ENCODE peak calls at places on chromosomes 13 and 19, in four cellular contexts. W is H1, Z is H9, D is IMR-90. F is an unnamed sample. For H3K9me3, the result is how much of the 10 kb centered on the place peaks cover.

GRCh38 chr13:64847767-64848166 is 2382.4 kb downstream of the PCDH9 start:
- DNase-seq in W (no peak), D (no peak), Z (no peak), F (no peak)

GRCh38 chr13:44197791-44198770 is 175.5 kb upstream of the SERP2 start:
- DNase-seq in Z (no peak), D (peak), W (no peak), F (no peak)

GRCh38 chr13:98208606-98209005 is 31.5 kb upstream of the RNF113B start:
- DNase-seq in Z (no peak), D (no peak), W (no peak), F (no peak)

GRCh38 chr19:49956113-49956491 is 4.9 kb downstream of the SIGLEC11 start:
- DNase-seq in W (no peak), Z (no peak), D (no peak), F (no peak)

GRCh38 chr19:8515317-8515716 is 1.4 kb upstream of the ZNF414 start:
- DNase-seq in Z (no peak), W (no peak), D (no peak), F (no peak)

GRCh38 chr19:49631279-49631588 is 8.7 kb downstream of the RRAS start:
- DNase-seq in D (no peak), W (no peak), Z (no peak), F (no peak)

GRCh38 chr19:49684983-49685553 is 4.3 kb upstream of the ADM5 start:
- DNase-seq in Z (no peak), W (no peak), D (no peak), F (no peak)

GRCh38 chr13:66849706-66850105 is 380.4 kb downstream of the PCDH9 start:
- DNase-seq in Z (peak), D (no peak), W (no peak), F (no peak)

GRCh38 chr19:19871932-19872331 is 6.2 kb downstream of the ZNF253 start:
- DNase-seq in W (no peak), D (no peak), Z (no peak), F (no peak)

GRCh38 chr13:73861136-73861535 is 273.1 kb downstream of the KLF12 start:
- DNase-seq in W (no peak), Z (no peak), D (no peak), F (no peak)

GRCh38 chr13:105774739-105775460 is 760.6 kb downstream of the EFNB2 start:
- DNase-seq in Z (no peak), W (no peak), D (peak), F (no peak)

GRCh38 chr13:34817246-34817645 is 124.8 kb upstream of the NBEA start:
- DNase-seq in D (no peak), Z (no peak), W (no peak), F (no peak)

GRCh38 chr19:58396691-58397532 is 1.5 kb downstream of the RNF225 start:
- DNase-seq in D (no peak), Z (no peak), W (no peak), F (no peak)

GRCh38 chr13:51803422-51804294 is at the start of gene DHRS12:
- DNase-seq in Z (peak), D (peak), W (no peak), F (peak)

GRCh38 chr19:46303702-46304397 is 7.0 kb downstream of the HIF3A start:
- DNase-seq in D (no peak), Z (peak), W (peak), F (peak)

GRCh38 chr13:39506559-39507390 is 96.2 kb downstream of the LHFPL6 start:
- DNase-seq in Z (no peak), W (no peak), D (peak), F (no peak)
- H4K8ac ChIP-seq in Z (no peak), W (no peak), D (peak), F (no peak)

DNA sequence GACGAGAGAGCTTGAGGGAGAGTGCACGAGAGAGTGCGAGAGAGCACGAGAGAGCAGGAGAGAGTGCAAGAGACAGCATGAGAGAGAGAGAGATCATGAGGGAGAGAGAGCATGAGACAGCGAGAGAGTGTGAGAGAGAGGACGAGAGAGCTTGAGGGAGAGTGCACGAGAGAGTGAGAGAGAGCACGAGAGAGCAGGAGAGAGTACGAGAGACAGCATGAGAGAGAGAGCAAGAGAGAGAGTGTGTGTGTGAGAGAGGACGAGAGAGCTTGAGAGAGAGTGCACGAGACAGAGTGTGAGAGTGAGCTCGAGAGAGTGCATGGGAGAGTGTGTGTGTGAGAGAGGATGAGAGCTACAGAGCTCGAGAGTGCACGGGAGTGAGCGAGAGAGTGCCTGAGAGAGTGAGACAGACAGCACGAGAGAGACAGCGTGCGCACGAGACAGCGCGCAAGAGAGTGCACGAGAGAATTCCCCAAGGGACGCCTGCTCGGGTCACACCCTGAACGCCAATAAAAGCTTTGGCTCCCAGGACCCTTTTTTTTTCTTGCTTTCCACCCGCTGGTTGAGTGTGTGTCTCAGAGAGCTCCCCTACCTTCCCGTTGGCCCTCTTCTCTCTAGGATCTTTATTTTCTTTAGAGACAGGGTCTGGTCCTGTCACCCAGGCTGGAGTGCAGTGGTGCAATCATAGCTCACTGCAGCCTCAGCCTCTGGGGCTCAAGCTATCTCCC is 3.7 kb downstream of the CD70 start:
- DNase-seq in Z (peak), D (no peak), W (no peak), F (no peak)
- H2AFZ ChIP-seq in Z (no peak), D (peak), W (peak), F (peak)

GRCh38 chr19:44149776-44150175 is 8.4 kb downstream of the ZNF234 start:
- DNase-seq in W (no peak), D (no peak), Z (no peak), F (no peak)

GRCh38 chr19:44156475-44156874 is 8.4 kb upstream of the ZNF226 start:
- DNase-seq in Z (no peak), W (no peak), D (no peak), F (no peak)

DNA sequence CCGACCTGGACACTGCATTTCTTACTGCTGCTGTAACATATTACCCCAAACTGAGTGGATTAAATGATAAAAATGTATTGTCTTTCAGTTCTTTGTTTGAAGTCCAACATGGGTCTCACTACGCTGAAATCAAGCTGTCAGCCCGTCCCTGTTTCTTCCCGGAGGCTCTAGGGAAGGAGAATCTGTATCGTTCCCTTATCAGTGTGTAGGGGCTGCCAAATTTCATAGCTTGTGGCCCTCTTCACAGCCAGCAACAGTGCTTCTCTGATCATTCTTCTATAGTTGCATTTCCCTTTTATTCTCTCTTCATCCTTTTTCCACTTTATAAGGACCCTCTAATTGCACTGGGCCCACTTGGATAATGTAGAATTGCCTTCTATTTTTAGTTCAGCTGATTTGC is 10.1 kb downstream of the ZNF234 start:
- DNase-seq in D (no peak), Z (no peak), W (no peak), F (no peak)
- H3K9me3 ChIP-seq in D (under half), Z (under half), W (under half), F (under half)

GRCh38 chr19:1265611-1266115 is 3.5 kb upstream of the CIRBP start:
- DNase-seq in D (peak), Z (no peak), W (no peak), F (no peak)
- H4K8ac ChIP-seq in D (peak), Z (no peak), W (no peak), F (peak)

GRCh38 chr19:4814625-4815425 is 16.7 kb downstream of the TICAM1 start:
- DNase-seq in Z (no peak), D (peak), W (no peak), F (no peak)
- H2AFZ ChIP-seq in Z (no peak), D (no peak), W (no peak), F (no peak)

DNA sequence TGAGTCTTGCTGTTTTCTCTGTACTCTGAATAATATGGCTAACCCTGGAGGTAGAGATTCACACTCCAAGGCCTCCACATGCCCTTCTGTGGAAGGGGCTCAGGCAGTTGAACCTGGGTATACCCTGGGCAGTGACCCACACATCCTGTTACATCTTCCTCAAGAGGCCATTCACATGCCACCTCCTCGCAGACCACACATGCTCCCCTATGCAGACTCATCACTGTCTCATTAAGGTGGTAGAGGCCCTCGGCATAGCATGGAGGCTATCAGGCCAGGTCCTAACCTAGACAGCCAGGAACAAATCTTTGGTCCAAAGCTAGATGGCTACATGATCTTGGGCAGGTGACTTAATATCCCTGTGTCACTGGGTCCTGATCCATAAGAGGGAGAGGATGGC is 363.9 kb upstream of the ZNF507 start:
- DNase-seq in D (no peak), W (no peak), Z (no peak), F (no peak)
- H3K9me3 ChIP-seq in D (under half), W (under half), Z (under half), F (under half)

DNA sequence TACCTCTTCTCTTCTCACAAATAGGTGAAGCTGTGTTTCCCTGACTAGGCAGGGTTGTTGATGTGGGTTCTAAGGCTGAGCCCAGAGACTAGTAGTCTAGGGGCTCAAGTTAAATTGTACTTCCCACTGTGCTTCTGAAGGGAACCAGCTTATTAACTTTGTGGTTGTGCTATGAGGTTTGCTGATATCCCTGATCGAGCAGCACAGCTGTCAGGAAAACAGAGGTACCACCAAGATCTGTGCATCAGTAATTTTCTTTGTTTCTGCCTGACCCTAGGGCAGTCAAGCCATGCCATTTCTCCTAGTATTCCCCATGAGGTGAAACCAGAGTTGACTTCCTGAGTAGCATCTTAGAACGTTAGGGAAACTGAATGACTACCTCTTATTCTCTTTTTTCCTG is 853.8 kb upstream of the MIR17HG start:
- DNase-seq in W (no peak), D (no peak), Z (no peak), F (no peak)
- H4K8ac ChIP-seq in W (no peak), D (no peak), Z (no peak), F (no peak)

GRCh38 chr19:13181747-13182388 is 31.7 kb downstream of the IER2 start:
- DNase-seq in Z (no peak), D (peak), W (no peak), F (no peak)
- H2AFZ ChIP-seq in Z (no peak), D (peak), W (no peak), F (peak)

GRCh38 chr19:11973020-11973810 is 8.4 kb downstream of the ZNF763 start:
- DNase-seq in D (no peak), Z (no peak), W (no peak), F (no peak)

GRCh38 chr19:11979527-11979926 is 14.7 kb downstream of the ZNF763 start:
- DNase-seq in W (no peak), Z (no peak), D (no peak), F (no peak)

GRCh38 chr19:11982526-11982925 is 17.7 kb downstream of the ZNF763 start:
- DNase-seq in Z (no peak), W (no peak), D (no peak), F (no peak)

GRCh38 chr19:11978492-11979100 is 13.8 kb downstream of the ZNF763 start:
- DNase-seq in W (no peak), D (no peak), Z (no peak), F (no peak)
- H3K9me3 ChIP-seq in W (half or more), D (half or more), Z (half or more), F (half or more)